ENCODE peak calls at places on chromosomes 2 and 18, in four cellular contexts. V is HEK293T, U is K562, X is HepG2. T is an unnamed sample.

GRCh38 chr2:121634354-121635307 is 14.6 kb downstream of the CLASP1 start:
- DNase-seq in V (no peak), U (no peak), X (no peak), T (no peak)

GRCh38 chr2:138087761-138088602 is 123.7 kb downstream of the HNMT start:
- DNase-seq in V (peak), U (no peak), X (no peak), T (no peak)

GRCh38 chr2:226903179-226903578 is 67.3 kb downstream of the RHBDD1 start:
- DNase-seq in V (no peak), U (no peak), X (no peak), T (no peak)

GRCh38 chr2:86747708-86748627 is 27.9 kb downstream of the RMND5A start:
- DNase-seq in V (no peak), U (peak), X (peak), T (no peak)

GRCh38 chr2:56008661-56009411 is 85.3 kb upstream of the EFEMP1 start:
- DNase-seq in V (no peak), U (no peak), X (no peak), T (no peak)

GRCh38 chr2:174659069-174659900 is 61.7 kb upstream of the WIPF1 start:
- DNase-seq in V (no peak), U (no peak), X (no peak), T (no peak)

GRCh38 chr2:3423492-3424170 is 44.1 kb downstream of the TRAPPC12 start:
- DNase-seq in V (peak), U (peak), X (peak), T (peak)

GRCh38 chr2:191995285-191995684 is 148.4 kb upstream of the CAVIN2 start:
- DNase-seq in V (no peak), U (no peak), X (no peak), T (no peak)

GRCh38 chr2:119011162-119011909 is 69.3 kb downstream of the MARCO start:
- DNase-seq in V (peak), U (peak), X (peak), T (no peak)

GRCh38 chr2:182377467-182377866 is 49.4 kb downstream of the PDE1A start:
- DNase-seq in V (no peak), U (no peak), X (no peak), T (no peak)

GRCh38 chr18:9348766-9349165 is 14.2 kb downstream of the TWSG1 start:
- DNase-seq in V (no peak), U (no peak), X (no peak), T (no peak)

GRCh38 chr2:12074126-12074883 is 327.9 kb downstream of the LPIN1 start:
- DNase-seq in V (no peak), U (peak), X (no peak), T (peak)

GRCh38 chr2:100321181-100321880 is 970 bp downstream of the LONRF2 start:
- DNase-seq in V (peak), U (peak), X (no peak), T (no peak)

GRCh38 chr2:240287496-240288086 is 147.1 kb upstream of the OTOS start:
- DNase-seq in V (no peak), U (no peak), X (no peak), T (no peak)
- TF ChIP-seq FOXK2 in V (no peak), U (no peak), X (no peak), T (no peak)

DNA sequence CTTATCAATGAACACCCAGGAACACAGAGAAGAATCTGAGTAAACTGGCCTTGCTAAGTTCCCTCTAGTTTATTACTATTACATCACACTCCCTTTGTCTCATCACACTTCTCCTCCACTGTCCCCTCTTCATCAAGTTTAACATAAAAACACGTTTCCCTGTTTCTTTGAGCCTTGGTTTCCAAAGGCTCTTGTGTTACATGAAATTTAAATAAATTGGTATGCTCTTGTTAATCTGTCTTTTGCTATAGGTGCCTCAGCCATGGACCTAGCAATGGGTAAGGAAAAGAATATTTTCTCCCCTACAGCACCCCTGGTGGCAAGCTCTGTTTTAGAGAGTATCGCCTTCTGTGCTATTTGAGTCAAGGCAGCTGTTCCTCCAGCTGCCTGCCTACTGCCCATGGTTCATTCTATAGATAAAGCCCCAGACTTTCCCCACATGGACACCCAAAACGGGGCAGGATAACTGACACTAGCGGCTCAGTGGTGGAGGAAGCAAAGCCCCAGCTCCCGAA is 31.8 kb downstream of the TGIF1 start:
- DNase-seq in V (peak), U (peak), X (peak), T (no peak)
- TF ChIP-seq FOXK2 in V (no peak), U (no peak), X (no peak), T (no peak)

DNA sequence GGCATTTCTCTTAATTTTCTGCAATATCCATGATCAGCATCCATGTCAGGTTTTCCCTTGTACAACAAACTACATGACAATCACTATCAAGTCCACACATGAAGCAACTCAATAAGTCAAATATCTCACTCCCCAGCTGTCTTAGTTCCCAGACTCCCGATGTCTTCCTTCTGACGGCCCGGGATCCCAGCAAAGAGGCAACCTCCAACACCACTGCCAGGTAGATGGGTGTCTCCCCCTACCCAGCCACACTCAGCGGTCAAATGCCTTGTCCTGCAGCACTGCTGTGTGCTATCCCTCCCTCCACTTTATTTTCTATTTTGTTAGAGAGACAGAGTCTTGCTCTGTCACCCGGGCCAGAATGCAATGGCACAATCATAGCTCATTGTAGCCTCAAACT is 23.3 kb downstream of the TRABD2A start:
- DNase-seq in V (no peak), U (no peak), X (no peak), T (no peak)
- TF ChIP-seq FOXK2 in V (no peak), U (no peak), X (no peak), T (no peak)

GRCh38 chr2:10217499-10217861 is 85.2 kb upstream of the HPCAL1 start:
- DNase-seq in V (no peak), U (no peak), X (no peak), T (no peak)

GRCh38 chr2:10214179-10214578 is 88.5 kb upstream of the HPCAL1 start:
- DNase-seq in V (no peak), U (no peak), X (no peak), T (no peak)

GRCh38 chr2:10218036-10218435 is 84.7 kb upstream of the HPCAL1 start:
- DNase-seq in V (no peak), U (no peak), X (no peak), T (no peak)

GRCh38 chr2:10216677-10217498 is 85.8 kb upstream of the HPCAL1 start:
- DNase-seq in V (no peak), U (peak), X (peak), T (no peak)

GRCh38 chr2:10215393-10215935 is 87.2 kb upstream of the HPCAL1 start:
- DNase-seq in V (no peak), U (no peak), X (no peak), T (no peak)
- TF ChIP-seq FOXK2 in V (no peak), U (no peak), X (no peak), T (no peak)

GRCh38 chr2:21892140-21892539 is 768.4 kb downstream of the TDRD15 start:
- DNase-seq in V (no peak), U (no peak), X (no peak), T (no peak)

GRCh38 chr2:21890041-21890440 is 766.3 kb downstream of the TDRD15 start:
- DNase-seq in V (no peak), U (no peak), X (peak), T (no peak)

GRCh38 chr2:21895200-21895599 is 771.4 kb downstream of the TDRD15 start:
- DNase-seq in V (no peak), U (no peak), X (no peak), T (no peak)

GRCh38 chr2:21891191-21891590 is 767.4 kb downstream of the TDRD15 start:
- DNase-seq in V (no peak), U (no peak), X (no peak), T (no peak)
- TF ChIP-seq FOXK2 in V (no peak), U (no peak), X (no peak), T (no peak)

GRCh38 chr2:74690571-74690970 is 36.5 kb downstream of the SEMA4F start:
- DNase-seq in V (peak), U (peak), X (peak), T (peak)
- TF ChIP-seq FOXK2 in V (no peak), U (no peak), X (no peak), T (no peak)